ENCODE peak calls at places on chromosomes 4 and X, in seven cellular contexts. E, S, G, F, H, T and Y are unnamed samples.

GRCh38 chr4:93617596-93617995 is 211.0 kb upstream of the ATOH1 start:
- DNase-seq in F (no peak), S (no peak), G (no peak), E (no peak), T (no peak), H (no peak), Y (no peak)

GRCh38 chrX:110410598-110410997 is 52.0 kb downstream of the RTL9 start:
- DNase-seq in H (no peak), T (no peak), E (no peak), S (no peak), G (no peak), F (no peak), Y (no peak)

GRCh38 chr4:127623755-127624087 is 9.0 kb upstream of the INTU start:
- DNase-seq in F (no peak), H (no peak), S (peak; percentile 46), T (no peak), G (no peak), E (no peak), Y (no peak)

GRCh38 chrX:95640226-95640625 is 1044.4 kb upstream of the DIAPH2 start:
- DNase-seq in F (no peak), G (no peak), H (no peak), T (no peak), E (no peak), S (no peak), Y (no peak)

GRCh38 chr4:176193898-176194297 is 1.5 kb downstream of the SPATA4 start:
- DNase-seq in F (no peak), E (no peak), T (no peak), G (peak; percentile 68), H (no peak), S (peak; percentile 96), Y (peak; percentile 35)

GRCh38 chr4:78653655-78654054 is 102.1 kb downstream of the ANXA3 start:
- DNase-seq in H (no peak), E (no peak), G (no peak), T (no peak), S (peak; percentile 51), F (no peak), Y (no peak)

GRCh38 chrX:136268051-136269048 is 17.1 kb upstream of the MAP7D3 start:
- DNase-seq in E (peak; percentile 35), H (no peak), F (peak; percentile 4), S (peak; percentile 50), G (peak; percentile 70), T (peak; percentile 19), Y (peak; percentile 26)

GRCh38 chr4:7540216-7540615 is 105.5 kb upstream of the PSAPL1 start:
- DNase-seq in E (no peak), S (no peak), G (no peak), T (no peak), H (no peak), F (no peak), Y (no peak)

GRCh38 chrX:71998836-71999509 is 88.3 kb downstream of the NHSL2 start:
- DNase-seq in E (peak; percentile 35), G (peak; percentile 49), S (peak; percentile 51), T (peak; percentile 40), H (no peak), F (no peak), Y (no peak)

GRCh38 chr4:127370495-127371069 is 262.2 kb upstream of the INTU start:
- DNase-seq in E (no peak), S (no peak), H (peak; percentile 66), G (no peak), F (no peak), T (no peak), Y (no peak)